ENCODE peak calls at places on chromosomes 13 and 19, in four cellular contexts. S is IMR-90; H is effector CD4-positive, alpha-beta T cell; L is Ammon's horn. P is an unnamed sample.

GRCh38 chr13:27631156-27631555 is 9.5 kb downstream of the POLR1D start:
- DNase-seq in S (no peak), H (no peak), L (no peak), P (no peak)

GRCh38 chr13:25645681-25646080 is 273.9 kb downstream of the ATP8A2 start:
- DNase-seq in S (no peak), H (no peak), L (no peak), P (no peak)

GRCh38 chr13:84831666-84832657 is 949.7 kb upstream of the SLITRK1 start:
- DNase-seq in S (no peak), H (no peak), L (no peak), P (no peak)

GRCh38 chr19:10274589-10274988 is 3.7 kb downstream of the ICAM1 start:
- DNase-seq in S (no peak), H (no peak), L (no peak), P (no peak)

GRCh38 chr13:113887700-113888201 is 23.9 kb upstream of the GAS6 start:
- DNase-seq in S (no peak), H (no peak), L (peak; percentile 12), P (no peak)

GRCh38 chr19:47112166-47112663 is 1.4 kb downstream of the ZC3H4 start:
- DNase-seq in S (peak; percentile 85), H (peak; percentile 81), L (peak; percentile 89), P (peak; percentile 46)

GRCh38 chr13:110957181-110957884 is 42.5 kb upstream of the ANKRD10 start:
- DNase-seq in S (peak; percentile 16), H (no peak), L (no peak), P (no peak)

GRCh38 chr19:15418112-15418587 is 638 bp downstream of the AKAP8L start:
- DNase-seq in S (no peak), H (no peak), L (no peak), P (no peak)

GRCh38 chr19:42563352-42564210 is 31.1 kb downstream of the CEACAM8 start:
- DNase-seq in S (peak; percentile 39), H (no peak), L (peak; percentile 83), P (peak; percentile 33)

GRCh38 chr19:33811246-33811645 is 14.6 kb downstream of the KCTD15 start:
- DNase-seq in S (no peak), H (no peak), L (no peak), P (no peak)

GRCh38 chr19:17946965-17947784 is 14.4 kb downstream of the CCDC124 start:
- DNase-seq in S (no peak), H (peak; percentile 33), L (no peak), P (no peak)

GRCh38 chr19:33288666-33289065 is 13.7 kb downstream of the CEBPA start:
- DNase-seq in S (no peak), H (no peak), L (no peak), P (no peak)

GRCh38 chr19:4571305-4571917 is 11.9 kb upstream of the SEMA6B start:
- DNase-seq in S (no peak), H (no peak), L (peak; percentile 21), P (no peak)

GRCh38 chr19:53540091-53540490 is 2.1 kb downstream of the ZNF331 start:
- DNase-seq in S (no peak), H (no peak), L (no peak), P (no peak)

GRCh38 chr19:48190288-48191284 is 20.1 kb downstream of the ZSWIM9 start:
- DNase-seq in S (peak; percentile 82), H (peak; percentile 63), L (peak; percentile 86), P (no peak)

GRCh38 chr19:41156207-41156606 is 36.8 kb upstream of the CYP2S1 start:
- DNase-seq in S (no peak), H (no peak), L (no peak), P (no peak)

GRCh38 chr19:53659292-53659691 is 27.5 kb downstream of the DPRX start:
- DNase-seq in S (no peak), H (no peak), L (peak; percentile 59), P (no peak)

GRCh38 chr13:95391785-95392184 is 90.5 kb upstream of the ABCC4 start:
- DNase-seq in S (no peak), H (no peak), L (no peak), P (no peak)

GRCh38 chr13:108915634-108916497 is 286.5 kb downstream of the MYO16 start:
- DNase-seq in S (peak; percentile 88), H (peak; percentile 44), L (peak; percentile 40), P (peak; percentile 30)

GRCh38 chr19:31296741-31297390 is 52.4 kb downstream of the TSHZ3 start:
- DNase-seq in S (no peak), H (no peak), L (no peak), P (no peak)

GRCh38 chr13:72651196-72651595 is 76.2 kb downstream of the MZT1 start:
- DNase-seq in S (no peak), H (no peak), L (peak; percentile 5), P (no peak)

GRCh38 chr19:8938576-8938975 is 71.6 kb downstream of the MUC16 start:
- DNase-seq in S (no peak), H (no peak), L (no peak), P (no peak)

P was measured in GM12891.